ENCODE peak calls at places on chromosomes 2 and 18, in six cellular contexts. D, F, V, M, T and I are unnamed samples.
A peak's percentile ranks its signal among the peaks of the same experiment; 100 is the strongest.

GRCh38 chr2:75602724-75603342 is 42.1 kb upstream of the EVA1A start:
- DNase-seq in M (peak; percentile 82), T (no peak), F (no peak), V (peak; percentile 96), D (no peak), I (no peak)

GRCh38 chr2:216017365-216017764 is 4.0 kb upstream of the MREG start:
- DNase-seq in F (no peak), M (no peak), D (no peak), T (no peak), V (peak; percentile 60), I (no peak)

GRCh38 chr2:84187258-84187657 is 271.8 kb downstream of the SUCLG1 start:
- DNase-seq in T (no peak), M (no peak), V (peak; percentile 1), D (no peak), F (no peak), I (no peak)

GRCh38 chr2:47034973-47035609 is 119.5 kb upstream of the MCFD2 start:
- DNase-seq in D (peak; percentile 41), F (no peak), T (no peak), M (no peak), V (no peak), I (no peak)

GRCh38 chr2:158953454-158953853 is 15.0 kb upstream of the TANC1 start:
- DNase-seq in D (no peak), F (no peak), T (no peak), M (no peak), V (no peak), I (no peak)

GRCh38 chr2:221896505-221897151 is 324.5 kb upstream of the EPHA4 start:
- DNase-seq in F (no peak), T (no peak), M (no peak), V (peak; percentile 29), D (peak; percentile 45), I (no peak)

GRCh38 chr2:239532859-239533258 is 132.0 kb upstream of the HDAC4 start:
- DNase-seq in M (no peak), V (no peak), F (no peak), D (no peak), T (no peak), I (no peak)

GRCh38 chr18:69680128-69680527 is 267.5 kb downstream of the CD226 start:
- DNase-seq in M (no peak), T (no peak), D (no peak), F (no peak), V (no peak), I (no peak)

GRCh38 chr18:25992566-25992965 is 97.8 kb downstream of the SS18 start:
- DNase-seq in F (no peak), D (no peak), T (no peak), V (no peak), M (no peak), I (no peak)

GRCh38 chr2:3432067-3432466 is 52.6 kb downstream of the TRAPPC12 start:
- DNase-seq in F (no peak), M (no peak), T (no peak), V (no peak), D (no peak), I (no peak)

GRCh38 chr2:37925063-37925897 is at the start of gene RMDN2:
- DNase-seq in F (peak; percentile 65), M (peak; percentile 47), V (peak; percentile 95), D (peak; percentile 78), T (peak; percentile 93), I (peak; percentile 89)

GRCh38 chr2:151217343-151217742 is 44.3 kb downstream of the RBM43 start:
- DNase-seq in M (no peak), T (no peak), D (no peak), F (no peak), V (no peak), I (no peak)

GRCh38 chr18:7817596-7817995 is 250.5 kb downstream of the PTPRM start:
- DNase-seq in V (no peak), M (no peak), D (no peak), T (no peak), F (no peak), I (no peak)

GRCh38 chr18:30588673-30589164 is 453.8 kb downstream of the DSC3 start:
- DNase-seq in T (no peak), M (no peak), V (no peak), D (no peak), F (no peak), I (no peak)

GRCh38 chr2:26849056-26850001 is 1.4 kb downstream of the DPYSL5 start:
- DNase-seq in T (no peak), D (no peak), M (no peak), V (no peak), F (no peak), I (no peak)

GRCh38 chr18:48022531-48023330 is 92.3 kb upstream of the SMAD2 start:
- DNase-seq in T (peak; percentile 58), V (peak; percentile 82), M (peak; percentile 27), F (no peak), D (peak; percentile 15), I (no peak)

GRCh38 chr2:20224716-20225293 is at the start of gene SDC1:
- DNase-seq in M (peak; percentile 3), D (no peak), F (no peak), V (peak; percentile 71), T (no peak), I (peak; percentile 79)

GRCh38 chr2:73174941-73175662 is 27.3 kb upstream of the NOTO start:
- DNase-seq in D (no peak), M (no peak), F (no peak), T (no peak), V (no peak), I (no peak)

GRCh38 chr2:67213677-67214402 is 183.3 kb upstream of the ETAA1 start:
- DNase-seq in T (no peak), M (no peak), V (no peak), D (no peak), F (no peak), I (no peak)

GRCh38 chr2:130302164-130302886 is 40.4 kb upstream of the IMP4 start:
- DNase-seq in M (no peak), D (no peak), T (no peak), F (no peak), V (no peak), I (no peak)

GRCh38 chr2:126839711-126840110 is 59.0 kb upstream of the TEX51 start:
- DNase-seq in D (no peak), T (no peak), M (no peak), V (no peak), F (no peak), I (no peak)

GRCh38 chr2:6794484-6794883 is 71.2 kb downstream of the CMPK2 start:
- DNase-seq in D (no peak), F (no peak), T (no peak), M (no peak), V (no peak), I (no peak)

GRCh38 chr2:187459242-187459641 is 11.2 kb upstream of the CALCRL start:
- DNase-seq in F (no peak), V (no peak), T (no peak), D (no peak), M (no peak), I (no peak)

GRCh38 chr2:121826036-121826435 is 70.6 kb downstream of the TSN start:
- DNase-seq in D (no peak), V (no peak), T (no peak), M (no peak), F (no peak), I (no peak)